ENCODE peak calls at places on chromosomes 1 and 21, in ten cellular contexts. L is foreskin melanocyte; Z is C1 segment of cervical spinal cord; C is mesendoderm; O is activated CD4-positive, alpha-beta T cell treated with anti-CD3 and anti-CD28 coated beads, Interleukin-2, amount 50 U/mL, for 24 hours; H is stimulated activated CD8-positive, alpha-beta memory T cell treated with anti-CD3 and anti-CD28 coated beads, Interleukin-7, amount 100 ng/mL, for 1 hour; P is fibroblast of the aortic adventitia; Y is HS-5; E is fibroblast of pulmonary artery; U is AG10803. S is an unnamed sample.

GRCh38 chr1:6507461-6507911 is 16.0 kb upstream of the PLEKHG5 start:
- DNase-seq in L (no peak), Z (no peak), P (peak), U (no peak), C (no peak), O (no peak), H (no peak), Y (no peak), E (no peak), S (no peak)

GRCh38 chr1:115679141-115679611 is 37.4 kb downstream of the VANGL1 start:
- DNase-seq in E (peak), Y (peak), H (no peak), P (peak), Z (no peak), U (peak), C (peak), O (no peak), L (no peak), S (no peak)

GRCh38 chr1:227904541-227905335 is 43.0 kb downstream of the WNT9A start:
- DNase-seq in Y (no peak), P (no peak), E (no peak), O (no peak), C (no peak), U (no peak), H (no peak), Z (no peak), L (no peak), S (no peak)

GRCh38 chr1:209685835-209686234 is 10.6 kb downstream of the G0S2 start:
- DNase-seq in E (no peak), H (no peak), Z (no peak), L (no peak), O (no peak), U (no peak), C (peak), Y (no peak), P (no peak), S (no peak)

GRCh38 chr1:69738458-69738857 is 170.7 kb downstream of the LRRC7 start:
- DNase-seq in P (peak), C (peak), Z (no peak), E (no peak), H (no peak), L (peak), O (no peak), U (no peak), Y (no peak), S (no peak)

GRCh38 chr1:169368406-169368769 is 393 bp downstream of the BLZF1 start:
- DNase-seq in U (peak), Z (no peak), H (peak), C (no peak), O (no peak), Y (no peak), L (no peak), E (no peak), P (no peak), S (no peak)

GRCh38 chr21:34351786-34352241 is 12.0 kb upstream of the KCNE2 start:
- DNase-seq in P (peak), E (peak), U (peak), H (no peak), Z (no peak), O (no peak), Y (no peak), L (no peak), C (peak), S (peak)

GRCh38 chr1:23838401-23838866 is 13.2 kb upstream of the HMGCL start:
- DNase-seq in U (peak), Y (no peak), E (peak), L (peak), C (peak), O (peak), P (peak), H (peak), Z (no peak), S (peak)

GRCh38 chr1:171486048-171486519 is 754 bp downstream of the PRRC2C start:
- DNase-seq in L (peak), O (no peak), Z (no peak), P (peak), Y (peak), U (peak), H (peak), C (peak), E (peak), S (peak)

GRCh38 chr1:165069829-165070228 is 286.7 kb downstream of the LMX1A start:
- DNase-seq in H (no peak), O (no peak), U (no peak), Y (no peak), Z (no peak), L (no peak), P (no peak), C (no peak), E (no peak), S (no peak)

GRCh38 chr1:116781034-116781433 is 26.8 kb downstream of the CD2 start:
- DNase-seq in H (no peak), C (no peak), U (no peak), Z (no peak), E (no peak), O (no peak), Y (no peak), L (no peak), P (no peak), S (no peak)

GRCh38 chr1:103180660-103181059 is 72.3 kb upstream of the COL11A1 start:
- DNase-seq in H (no peak), Z (no peak), Y (peak), U (peak), L (no peak), E (peak), O (no peak), C (peak), P (peak), S (no peak)

GRCh38 chr1:23585321-23586022 is 26.2 kb upstream of the ID3 start:
- DNase-seq in C (no peak), U (peak), P (peak), Z (no peak), L (no peak), O (no peak), Y (peak), E (peak), H (no peak), S (no peak)

GRCh38 chr1:16326833-16327404 is 25.4 kb downstream of the FBXO42 start:
- DNase-seq in O (no peak), C (no peak), Y (no peak), H (no peak), U (no peak), L (no peak), Z (no peak), P (no peak), E (no peak), S (no peak)

GRCh38 chr21:39630191-39630591 is 17.5 kb downstream of the B3GALT5 start:
- DNase-seq in H (no peak), O (no peak), Y (peak), C (no peak), L (no peak), Z (no peak), P (peak), E (no peak), U (peak), S (no peak)

GRCh38 chr1:1274299-1274930 is 761 bp upstream of the UBE2J2 start:
- DNase-seq in L (no peak), O (no peak), Y (no peak), P (no peak), C (no peak), U (no peak), H (no peak), E (no peak), Z (no peak), S (no peak)

GRCh38 chr1:234619071-234619480 is 9.1 kb upstream of the IRF2BP2 start:
- DNase-seq in Y (no peak), H (no peak), U (peak), Z (no peak), P (peak), E (peak), C (no peak), L (no peak), O (no peak), S (no peak)

GRCh38 chr1:15343729-15344128 is 66.0 kb upstream of the EFHD2 start:
- DNase-seq in C (no peak), Y (no peak), P (peak), H (no peak), Z (no peak), L (no peak), O (no peak), E (peak), U (peak), S (no peak)

GRCh38 chr1:228555074-228555989 is 68.2 kb downstream of the RNF187 start:
- DNase-seq in C (peak), O (no peak), H (no peak), Z (no peak), U (no peak), E (no peak), Y (no peak), P (no peak), L (no peak), S (no peak)

GRCh38 chr1:117534995-117535467 is 70.8 kb upstream of the TENT5C start:
- DNase-seq in Z (no peak), P (peak), E (peak), C (peak), Y (peak), L (peak), U (peak), O (peak), H (no peak), S (no peak)

GRCh38 chr1:39080884-39081265 is 54.7 kb downstream of the NDUFS5 start:
- DNase-seq in O (no peak), P (no peak), H (no peak), Y (no peak), L (no peak), E (no peak), C (no peak), U (no peak), Z (no peak), S (no peak)

GRCh38 chr1:226026833-226027232 is 27.7 kb upstream of the SDE2 start:
- DNase-seq in E (no peak), Y (no peak), H (no peak), O (no peak), C (peak), L (no peak), P (no peak), U (peak), Z (no peak), S (no peak)

S was measured in occipital lobe.